ENCODE peak calls at places on chromosomes 3 and 15, in ten cellular contexts. J is AG08396, Y is NCI-H1092 treated with DMSO at 0.1 percent for 48 hours, T is ovary, R is tibial artery, L is ureter, E is GM12865, G is GM06990, X is Kasumi-1, C is neural progenitor cell. W is an unnamed sample.

GRCh38 chr3:43214616-43215015 is 71.7 kb upstream of the SNRK start:
- DNase-seq in J (no peak), Y (no peak), T (no peak), R (no peak), L (no peak), E (no peak), G (no peak), X (no peak), C (no peak), W (no peak)

GRCh38 chr3:67335813-67336212 is 318.6 kb downstream of the SUCLG2 start:
- DNase-seq in J (no peak), Y (no peak), T (no peak), R (no peak), L (no peak), E (no peak), G (no peak), X (peak; percentile 40), C (no peak), W (no peak)

GRCh38 chr15:96340611-96341464 is 10.3 kb downstream of the NR2F2 start:
- DNase-seq in J (no peak), Y (peak; percentile 50), T (peak; percentile 69), R (peak; percentile 73), L (peak; percentile 52), E (peak; percentile 18), G (no peak), X (no peak), C (peak; percentile 90), W (peak; percentile 71)

GRCh38 chr3:73600293-73600938 is 24.3 kb downstream of the PDZRN3 start:
- DNase-seq in J (no peak), Y (no peak), T (no peak), R (no peak), L (no peak), E (no peak), G (no peak), X (no peak), C (peak; percentile 7), W (peak; percentile 37)

GRCh38 chr15:32685576-32685975 is 32.2 kb upstream of the GREM1 start:
- DNase-seq in J (no peak), Y (no peak), T (no peak), R (no peak), L (no peak), E (no peak), G (no peak), X (no peak), C (no peak), W (peak; percentile 67)

GRCh38 chr3:194212021-194212868 is 76.3 kb downstream of the HES1 start:
- DNase-seq in J (no peak), Y (no peak), T (no peak), R (no peak), L (no peak), E (no peak), G (no peak), X (no peak), C (peak; percentile 91), W (no peak)

GRCh38 chr3:16927485-16927884 is 42.7 kb downstream of the PLCL2 start:
- DNase-seq in J (no peak), Y (no peak), T (no peak), R (no peak), L (no peak), E (peak; percentile 68), G (no peak), X (no peak), C (no peak), W (no peak)

GRCh38 chr3:184176377-184177330 is 2.0 kb downstream of the AP2M1 start:
- DNase-seq in J (peak; percentile 90), Y (no peak), T (peak; percentile 65), R (peak; percentile 89), L (peak; percentile 73), E (no peak), G (no peak), X (peak; percentile 68), C (peak; percentile 96), W (peak; percentile 98)

GRCh38 chr3:27138562-27138961 is 230.6 kb downstream of the NEK10 start:
- DNase-seq in J (no peak), Y (no peak), T (no peak), R (no peak), L (no peak), E (no peak), G (no peak), X (no peak), C (no peak), W (no peak)

GRCh38 chr3:50264389-50264963 is 4.5 kb upstream of the SEMA3B start:
- DNase-seq in J (peak; percentile 92), Y (no peak), T (peak; percentile 91), R (peak; percentile 93), L (peak; percentile 86), E (no peak), G (no peak), X (no peak), C (peak; percentile 94), W (peak; percentile 98)

GRCh38 chr3:133367431-133367830 is 32.4 kb upstream of the BFSP2 start:
- DNase-seq in J (no peak), Y (no peak), T (no peak), R (no peak), L (no peak), E (no peak), G (no peak), X (no peak), C (no peak), W (no peak)

GRCh38 chr3:152417181-152417580 is 148.5 kb downstream of the MBNL1 start:
- DNase-seq in J (no peak), Y (no peak), T (no peak), R (no peak), L (no peak), E (no peak), G (no peak), X (no peak), C (no peak), W (no peak)

GRCh38 chr15:77504310-77504709 is 83.6 kb downstream of the HMG20A start:
- DNase-seq in J (no peak), Y (peak; percentile 87), T (no peak), R (no peak), L (no peak), E (no peak), G (no peak), X (no peak), C (peak; percentile 71), W (no peak)

GRCh38 chr3:177724020-177724638 is 526.8 kb upstream of the TBL1XR1 start:
- DNase-seq in J (no peak), Y (peak; percentile 97), T (peak; percentile 32), R (peak; percentile 92), L (peak; percentile 54), E (no peak), G (no peak), X (peak; percentile 98), C (no peak), W (no peak)

GRCh38 chr3:161156936-161157335 is 51.8 kb upstream of the B3GALNT1 start:
- DNase-seq in J (no peak), Y (no peak), T (no peak), R (no peak), L (no peak), E (no peak), G (no peak), X (no peak), C (no peak), W (no peak)

GRCh38 chr15:62208884-62209283 is 43.8 kb upstream of the C2CD4B start:
- DNase-seq in J (no peak), Y (no peak), T (no peak), R (no peak), L (no peak), E (no peak), G (no peak), X (no peak), C (no peak), W (no peak)

GRCh38 chr3:157310329-157311065 is 126.2 kb upstream of the PTX3 start:
- DNase-seq in J (no peak), Y (no peak), T (no peak), R (no peak), L (no peak), E (peak; percentile 59), G (no peak), X (no peak), C (no peak), W (no peak)

GRCh38 chr3:23805881-23806321 is at the start of gene UBE2E1:
- DNase-seq in J (peak; percentile 83), Y (peak; percentile 48), T (peak; percentile 78), R (peak; percentile 83), L (peak; percentile 71), E (peak; percentile 90), G (peak; percentile 84), X (peak; percentile 72), C (peak; percentile 73), W (peak; percentile 61)

GRCh38 chr3:180199396-180199795 is 162.7 kb upstream of the PEX5L start:
- DNase-seq in J (no peak), Y (no peak), T (no peak), R (no peak), L (no peak), E (no peak), G (no peak), X (no peak), C (no peak), W (no peak)

GRCh38 chr3:170436697-170437096 is 18.0 kb downstream of the CLDN11 start:
- DNase-seq in J (no peak), Y (no peak), T (no peak), R (no peak), L (no peak), E (no peak), G (no peak), X (no peak), C (no peak), W (no peak)

GRCh38 chr15:68819451-68820204 is 1.1 kb downstream of the ANP32A start:
- DNase-seq in J (peak; percentile 35), Y (peak; percentile 51), T (peak; percentile 54), R (peak; percentile 72), L (peak; percentile 56), E (peak; percentile 51), G (peak; percentile 62), X (no peak), C (peak; percentile 70), W (peak; percentile 52)

GRCh38 chr3:66502267-66502874 is 1.5 kb upstream of the LRIG1 start:
- DNase-seq in J (no peak), Y (no peak), T (no peak), R (no peak), L (no peak), E (no peak), G (no peak), X (no peak), C (no peak), W (no peak)

GRCh38 chr3:126274735-126275734 is 82.2 kb downstream of the KLF15 start:
- DNase-seq in J (no peak), Y (no peak), T (no peak), R (peak; percentile 33), L (no peak), E (no peak), G (no peak), X (no peak), C (no peak), W (no peak)

GRCh38 chr3:175266993-175267960 is 408.1 kb downstream of the NAALADL2 start:
- DNase-seq in J (peak; percentile 18), Y (no peak), T (no peak), R (no peak), L (no peak), E (no peak), G (no peak), X (no peak), C (no peak), W (peak; percentile 83)

GRCh38 chr3:194056731-194057415 is 79.1 kb upstream of the HES1 start:
- DNase-seq in J (no peak), Y (no peak), T (no peak), R (no peak), L (peak; percentile 59), E (no peak), G (no peak), X (no peak), C (no peak), W (no peak)